ENCODE peak calls at places on chromosomes 5 and 9, in nine cellular contexts. S is NCI-H2081; W is left lobe of liver; T is aorta; N is AG08396; A is CD4-positive, alpha-beta T cell; I is left kidney; C is heart left ventricle; J is activated naive CD8-positive, alpha-beta T cell treated with anti-CD3 and anti-CD28 coated beads, Interleukin-2, amount 50 U/mL, for 16 hours. K is an unnamed sample.

GRCh38 chr5:83955916-83956315 is 235.3 kb upstream of the HAPLN1 start:
- DNase-seq in A (no peak), S (no peak), N (peak; percentile 12), I (no peak), C (no peak), J (no peak), T (no peak), W (no peak), K (no peak)

GRCh38 chr5:60533789-60534188 is 166.2 kb downstream of the DEPDC1B start:
- DNase-seq in T (no peak), A (no peak), N (no peak), J (no peak), I (no peak), W (no peak), C (no peak), S (no peak), K (no peak)

GRCh38 chr9:129008469-129008965 is 19.6 kb downstream of the SH3GLB2 start:
- DNase-seq in I (no peak), A (no peak), S (no peak), N (no peak), J (no peak), T (no peak), W (no peak), C (no peak), K (no peak)

GRCh38 chr5:89277791-89278190 is 394.8 kb upstream of the MEF2C start:
- DNase-seq in T (no peak), I (no peak), J (no peak), C (no peak), W (no peak), A (no peak), S (no peak), N (peak; percentile 32), K (no peak)

GRCh38 chr9:112326194-112326593 is 7.2 kb downstream of the PTBP3 start:
- DNase-seq in T (no peak), J (no peak), W (no peak), A (no peak), C (no peak), I (no peak), N (no peak), S (no peak), K (no peak)

GRCh38 chr5:172835246-172836030 is 1.4 kb downstream of the ERGIC1 start:
- DNase-seq in N (no peak), C (no peak), I (no peak), A (no peak), W (peak; percentile 53), T (no peak), S (no peak), J (no peak), K (no peak)

GRCh38 chr9:117687532-117687931 is 16.7 kb upstream of the TLR4 start:
- DNase-seq in J (no peak), T (no peak), S (no peak), N (no peak), W (no peak), I (no peak), A (no peak), C (no peak), K (no peak)

GRCh38 chr5:14569948-14570691 is 11.5 kb upstream of the OTULINL start:
- DNase-seq in N (no peak), A (no peak), I (no peak), S (no peak), T (no peak), C (no peak), J (no peak), W (no peak), K (no peak)

GRCh38 chr5:62695274-62695673 is 116.7 kb downstream of the LRRC70 start:
- DNase-seq in I (no peak), J (no peak), A (no peak), W (no peak), N (no peak), S (no peak), C (no peak), T (no peak), K (no peak)

GRCh38 chr5:66587771-66588170 is 8.4 kb upstream of the MAST4 start:
- DNase-seq in W (no peak), N (no peak), S (no peak), J (no peak), C (no peak), I (no peak), T (no peak), A (no peak), K (no peak)

GRCh38 chr5:127898551-127899213 is 184.9 kb upstream of the SLC12A2 start:
- DNase-seq in W (no peak), T (no peak), S (no peak), N (no peak), J (no peak), A (no peak), I (no peak), C (no peak), K (no peak)

GRCh38 chr9:7216004-7216821 is 458.4 kb downstream of the KDM4C start:
- DNase-seq in S (no peak), A (no peak), N (no peak), J (no peak), I (no peak), C (no peak), T (no peak), W (no peak), K (no peak)

GRCh38 chr9:24939099-24939850 is 393.6 kb upstream of the IZUMO3 start:
- DNase-seq in W (no peak), N (no peak), J (no peak), T (no peak), S (peak; percentile 62), I (peak; percentile 16), C (no peak), A (no peak), K (no peak)

GRCh38 chr5:14165375-14166091 is 22.4 kb downstream of the TRIO start:
- DNase-seq in S (no peak), A (no peak), N (no peak), J (no peak), I (no peak), W (no peak), T (no peak), C (no peak), K (no peak)

GRCh38 chr5:128668921-128669320 is 130.9 kb upstream of the FBN2 start:
- DNase-seq in J (no peak), A (no peak), I (no peak), W (no peak), T (no peak), C (no peak), S (no peak), N (no peak), K (no peak)

GRCh38 chr5:18687429-18687828 is 1053.2 kb downstream of the TAF11L14 start:
- DNase-seq in C (no peak), T (no peak), A (no peak), N (no peak), W (no peak), S (no peak), J (no peak), I (no peak), K (no peak)

GRCh38 chr9:110248361-110248760 is 7.9 kb downstream of the TXN start:
- DNase-seq in J (no peak), W (no peak), A (no peak), T (no peak), C (no peak), N (no peak), I (no peak), S (no peak), K (no peak)

GRCh38 chr5:76542236-76542635 is 81.0 kb downstream of the F2RL2 start:
- DNase-seq in C (no peak), S (no peak), J (no peak), T (no peak), N (no peak), I (no peak), A (no peak), W (no peak), K (no peak)

GRCh38 chr5:179228341-179229121 is 116.7 kb downstream of the ADAMTS2 start:
- DNase-seq in A (no peak), C (no peak), N (no peak), W (peak; percentile 35), J (no peak), T (no peak), I (peak; percentile 83), S (no peak), K (no peak)

GRCh38 chr5:124698774-124699173 is 47.7 kb downstream of the ZNF608 start:
- DNase-seq in I (peak; percentile 48), C (no peak), T (no peak), N (no peak), A (no peak), S (no peak), W (no peak), J (no peak), K (no peak)